ENCODE peak calls at places on chromosome 6, in seven cellular contexts. One of them, this sample, is unnamed.

GRCh38 chr6:124867126-124867525 is 95.1 kb upstream of the RNF217 start:
- DNase-seq in foreskin keratinocyte: no peak
- DNase-seq in colonic mucosa: no peak
- DNase-seq in left lung: no peak
- DNase-seq in progenitor cell of endocrine pancreas: no peak
- DNase-seq in HepG2: no peak
- DNase-seq in nephron progenitor cell: no peak
- DNase-seq in this sample: no peak

GRCh38 chr6:43355862-43356590 is 13.4 kb downstream of the ZNF318 start:
- DNase-seq in foreskin keratinocyte: peak; percentile 19
- DNase-seq in colonic mucosa: no peak
- DNase-seq in left lung: no peak
- DNase-seq in progenitor cell of endocrine pancreas: no peak
- DNase-seq in HepG2: peak; percentile 64
- DNase-seq in nephron progenitor cell: no peak
- DNase-seq in this sample: no peak

GRCh38 chr6:143059616-143060353 is 904 bp upstream of the AIG1 start:
- DNase-seq in foreskin keratinocyte: peak; percentile 97
- DNase-seq in colonic mucosa: peak; percentile 21
- DNase-seq in left lung: no peak
- DNase-seq in progenitor cell of endocrine pancreas: no peak
- DNase-seq in HepG2: peak; percentile 97
- DNase-seq in nephron progenitor cell: no peak
- DNase-seq in this sample: no peak

GRCh38 chr6:37489697-37490336 is 9.9 kb downstream of the CCDC167 start:
- DNase-seq in foreskin keratinocyte: no peak
- DNase-seq in colonic mucosa: no peak
- DNase-seq in left lung: no peak
- DNase-seq in progenitor cell of endocrine pancreas: no peak
- DNase-seq in HepG2: peak; percentile 39
- DNase-seq in nephron progenitor cell: no peak
- DNase-seq in this sample: no peak

GRCh38 chr6:169930799-169931198 is 179.4 kb downstream of the ERMARD start:
- DNase-seq in foreskin keratinocyte: no peak
- DNase-seq in colonic mucosa: no peak
- DNase-seq in left lung: no peak
- DNase-seq in progenitor cell of endocrine pancreas: no peak
- DNase-seq in HepG2: no peak
- DNase-seq in nephron progenitor cell: no peak
- DNase-seq in this sample: no peak

GRCh38 chr6:37539706-37540352 is 40.1 kb upstream of the CCDC167 start:
- DNase-seq in foreskin keratinocyte: no peak
- DNase-seq in colonic mucosa: no peak
- DNase-seq in left lung: no peak
- DNase-seq in progenitor cell of endocrine pancreas: no peak
- DNase-seq in HepG2: no peak
- DNase-seq in nephron progenitor cell: no peak
- DNase-seq in this sample: no peak

GRCh38 chr6:163529605-163530004 is 115.1 kb downstream of the QKI start:
- DNase-seq in foreskin keratinocyte: peak; percentile 92
- DNase-seq in colonic mucosa: no peak
- DNase-seq in left lung: no peak
- DNase-seq in progenitor cell of endocrine pancreas: no peak
- DNase-seq in HepG2: no peak
- DNase-seq in nephron progenitor cell: no peak
- DNase-seq in this sample: no peak

GRCh38 chr6:110874880-110875547 is 429 bp downstream of the AMD1 start:
- DNase-seq in foreskin keratinocyte: no peak
- DNase-seq in colonic mucosa: peak; percentile 53
- DNase-seq in left lung: peak; percentile 36
- DNase-seq in progenitor cell of endocrine pancreas: peak; percentile 37
- DNase-seq in HepG2: no peak
- DNase-seq in nephron progenitor cell: peak; percentile 54
- DNase-seq in this sample: no peak

GRCh38 chr6:42963855-42964605 is 3.5 kb downstream of the GNMT start:
- DNase-seq in foreskin keratinocyte: peak; percentile 38
- DNase-seq in colonic mucosa: peak; percentile 35
- DNase-seq in left lung: no peak
- DNase-seq in progenitor cell of endocrine pancreas: no peak
- DNase-seq in HepG2: peak; percentile 76
- DNase-seq in nephron progenitor cell: peak; percentile 43
- DNase-seq in this sample: peak; percentile 50

GRCh38 chr6:109389650-109390274 is 7.5 kb upstream of the CD164 start:
- DNase-seq in foreskin keratinocyte: no peak
- DNase-seq in colonic mucosa: no peak
- DNase-seq in left lung: no peak
- DNase-seq in progenitor cell of endocrine pancreas: no peak
- DNase-seq in HepG2: no peak
- DNase-seq in nephron progenitor cell: no peak
- DNase-seq in this sample: no peak

GRCh38 chr6:44800171-44800671 is 412.7 kb downstream of the CDC5L start:
- DNase-seq in foreskin keratinocyte: peak; percentile 43
- DNase-seq in colonic mucosa: no peak
- DNase-seq in left lung: no peak
- DNase-seq in progenitor cell of endocrine pancreas: no peak
- DNase-seq in HepG2: peak; percentile 18
- DNase-seq in nephron progenitor cell: no peak
- DNase-seq in this sample: no peak

GRCh38 chr6:108896111-108896661 is 48.0 kb downstream of the ARMC2 start:
- DNase-seq in foreskin keratinocyte: peak; percentile 78
- DNase-seq in colonic mucosa: no peak
- DNase-seq in left lung: no peak
- DNase-seq in progenitor cell of endocrine pancreas: no peak
- DNase-seq in HepG2: no peak
- DNase-seq in nephron progenitor cell: no peak
- DNase-seq in this sample: no peak

GRCh38 chr6:160180706-160181105 is 59.1 kb downstream of the SLC22A1 start:
- DNase-seq in foreskin keratinocyte: no peak
- DNase-seq in colonic mucosa: no peak
- DNase-seq in left lung: no peak
- DNase-seq in progenitor cell of endocrine pancreas: no peak
- DNase-seq in HepG2: no peak
- DNase-seq in nephron progenitor cell: no peak
- DNase-seq in this sample: no peak

GRCh38 chr6:162306616-162307015 is 420.9 kb downstream of the PRKN start:
- DNase-seq in foreskin keratinocyte: no peak
- DNase-seq in colonic mucosa: no peak
- DNase-seq in left lung: no peak
- DNase-seq in progenitor cell of endocrine pancreas: no peak
- DNase-seq in HepG2: no peak
- DNase-seq in nephron progenitor cell: no peak
- DNase-seq in this sample: no peak

GRCh38 chr6:14717307-14717706 is 528.6 kb upstream of the JARID2 start:
- DNase-seq in foreskin keratinocyte: no peak
- DNase-seq in colonic mucosa: no peak
- DNase-seq in left lung: no peak
- DNase-seq in progenitor cell of endocrine pancreas: no peak
- DNase-seq in HepG2: no peak
- DNase-seq in nephron progenitor cell: no peak
- DNase-seq in this sample: no peak

GRCh38 chr6:13908955-13909381 is 15.8 kb upstream of the RNF182 start:
- DNase-seq in foreskin keratinocyte: peak; percentile 55
- DNase-seq in colonic mucosa: peak; percentile 48
- DNase-seq in left lung: no peak
- DNase-seq in progenitor cell of endocrine pancreas: peak; percentile 18
- DNase-seq in HepG2: peak; percentile 55
- DNase-seq in nephron progenitor cell: peak; percentile 52
- DNase-seq in this sample: peak; percentile 35

GRCh38 chr6:3128381-3129108 is 10.0 kb downstream of the BPHL start:
- DNase-seq in foreskin keratinocyte: no peak
- DNase-seq in colonic mucosa: no peak
- DNase-seq in left lung: no peak
- DNase-seq in progenitor cell of endocrine pancreas: no peak
- DNase-seq in HepG2: no peak
- DNase-seq in nephron progenitor cell: no peak
- DNase-seq in this sample: no peak

GRCh38 chr6:54173084-54173483 is 61.8 kb downstream of the MLIP start:
- DNase-seq in foreskin keratinocyte: peak; percentile 16
- DNase-seq in colonic mucosa: no peak
- DNase-seq in left lung: no peak
- DNase-seq in progenitor cell of endocrine pancreas: no peak
- DNase-seq in HepG2: no peak
- DNase-seq in nephron progenitor cell: no peak
- DNase-seq in this sample: no peak

GRCh38 chr6:83221886-83222479 is 28.8 kb downstream of the RWDD2A start:
- DNase-seq in foreskin keratinocyte: peak; percentile 19
- DNase-seq in colonic mucosa: no peak
- DNase-seq in left lung: no peak
- DNase-seq in progenitor cell of endocrine pancreas: no peak
- DNase-seq in HepG2: peak; percentile 34
- DNase-seq in nephron progenitor cell: no peak
- DNase-seq in this sample: no peak

GRCh38 chr6:106702451-106703110 is 73.2 kb downstream of the QRSL1 start:
- DNase-seq in foreskin keratinocyte: no peak
- DNase-seq in colonic mucosa: peak; percentile 19
- DNase-seq in left lung: no peak
- DNase-seq in progenitor cell of endocrine pancreas: no peak
- DNase-seq in HepG2: peak; percentile 83
- DNase-seq in nephron progenitor cell: no peak
- DNase-seq in this sample: no peak

GRCh38 chr6:97465877-97466710 is 183.1 kb upstream of the MMS22L start:
- DNase-seq in foreskin keratinocyte: no peak
- DNase-seq in colonic mucosa: no peak
- DNase-seq in left lung: no peak
- DNase-seq in progenitor cell of endocrine pancreas: no peak
- DNase-seq in HepG2: no peak
- DNase-seq in nephron progenitor cell: peak; percentile 42
- DNase-seq in this sample: no peak

GRCh38 chr6:155270566-155271091 is 6.8 kb downstream of the CLDN20 start:
- DNase-seq in foreskin keratinocyte: no peak
- DNase-seq in colonic mucosa: no peak
- DNase-seq in left lung: no peak
- DNase-seq in progenitor cell of endocrine pancreas: no peak
- DNase-seq in HepG2: no peak
- DNase-seq in nephron progenitor cell: peak; percentile 14
- DNase-seq in this sample: no peak

GRCh38 chr6:56864171-56864616 is 90.7 kb upstream of the BEND6 start:
- DNase-seq in foreskin keratinocyte: peak; percentile 68
- DNase-seq in colonic mucosa: no peak
- DNase-seq in left lung: no peak
- DNase-seq in progenitor cell of endocrine pancreas: no peak
- DNase-seq in HepG2: no peak
- DNase-seq in nephron progenitor cell: no peak
- DNase-seq in this sample: no peak

GRCh38 chr6:154410619-154411044 is 54.0 kb upstream of the IPCEF1 start:
- DNase-seq in foreskin keratinocyte: peak; percentile 88
- DNase-seq in colonic mucosa: no peak
- DNase-seq in left lung: peak; percentile 40
- DNase-seq in progenitor cell of endocrine pancreas: no peak
- DNase-seq in HepG2: peak; percentile 48
- DNase-seq in nephron progenitor cell: peak; percentile 11
- DNase-seq in this sample: no peak

GRCh38 chr6:167648506-167649278 is 178.0 kb upstream of the AFDN start:
- DNase-seq in foreskin keratinocyte: no peak
- DNase-seq in colonic mucosa: no peak
- DNase-seq in left lung: no peak
- DNase-seq in progenitor cell of endocrine pancreas: no peak
- DNase-seq in HepG2: no peak
- DNase-seq in nephron progenitor cell: no peak
- DNase-seq in this sample: no peak

GRCh38 chr6:41462980-41463930 is 82.9 kb upstream of the FOXP4 start:
- DNase-seq in foreskin keratinocyte: no peak
- DNase-seq in colonic mucosa: peak; percentile 66
- DNase-seq in left lung: peak; percentile 64
- DNase-seq in progenitor cell of endocrine pancreas: peak; percentile 54
- DNase-seq in HepG2: peak; percentile 77
- DNase-seq in nephron progenitor cell: peak; percentile 61
- DNase-seq in this sample: no peak

GRCh38 chr6:140490086-140490485 is 1115.6 kb upstream of the CITED2 start:
- DNase-seq in foreskin keratinocyte: no peak
- DNase-seq in colonic mucosa: no peak
- DNase-seq in left lung: no peak
- DNase-seq in progenitor cell of endocrine pancreas: no peak
- DNase-seq in HepG2: no peak
- DNase-seq in nephron progenitor cell: no peak
- DNase-seq in this sample: no peak

GRCh38 chr6:43125119-43125518 is 46.0 kb upstream of the SRF start:
- DNase-seq in foreskin keratinocyte: no peak
- DNase-seq in colonic mucosa: no peak
- DNase-seq in left lung: no peak
- DNase-seq in progenitor cell of endocrine pancreas: no peak
- DNase-seq in HepG2: peak; percentile 31
- DNase-seq in nephron progenitor cell: no peak
- DNase-seq in this sample: no peak

GRCh38 chr6:75204222-75204958 is 1.5 kb downstream of the COL12A1 start:
- DNase-seq in foreskin keratinocyte: peak; percentile 85
- DNase-seq in colonic mucosa: peak; percentile 66
- DNase-seq in left lung: peak; percentile 81
- DNase-seq in progenitor cell of endocrine pancreas: peak; percentile 55
- DNase-seq in HepG2: peak; percentile 40
- DNase-seq in nephron progenitor cell: peak; percentile 73
- DNase-seq in this sample: peak; percentile 35
- TF ChIP-seq CTCF in foreskin keratinocyte: peak; percentile 94
- TF ChIP-seq CTCF in colonic mucosa: peak; percentile 46
- TF ChIP-seq CTCF in left lung: peak; percentile 51
- TF ChIP-seq CTCF in progenitor cell of endocrine pancreas: peak; percentile 84
- TF ChIP-seq CTCF in HepG2: peak; percentile 72
- TF ChIP-seq CTCF in nephron progenitor cell: peak; percentile 65
- TF ChIP-seq CTCF in this sample: peak; percentile 65

GRCh38 chr6:30719791-30720737 is at the start of gene TUBB:
- DNase-seq in foreskin keratinocyte: peak; percentile 97
- DNase-seq in colonic mucosa: peak; percentile 97
- DNase-seq in left lung: peak; percentile 97
- DNase-seq in progenitor cell of endocrine pancreas: peak; percentile 91
- DNase-seq in HepG2: peak; percentile 99
- DNase-seq in nephron progenitor cell: peak; percentile 96
- DNase-seq in this sample: peak; percentile 44
- TF ChIP-seq CTCF in foreskin keratinocyte: no peak
- TF ChIP-seq CTCF in colonic mucosa: no peak
- TF ChIP-seq CTCF in left lung: no peak
- TF ChIP-seq CTCF in progenitor cell of endocrine pancreas: peak; percentile 29
- TF ChIP-seq CTCF in HepG2: no peak
- TF ChIP-seq CTCF in nephron progenitor cell: no peak
- TF ChIP-seq CTCF in this sample: no peak

GRCh38 chr6:121794630-121795029 is 359.2 kb downstream of the GJA1 start:
- DNase-seq in foreskin keratinocyte: peak; percentile 86
- DNase-seq in colonic mucosa: no peak
- DNase-seq in left lung: peak; percentile 35
- DNase-seq in progenitor cell of endocrine pancreas: no peak
- DNase-seq in HepG2: no peak
- DNase-seq in nephron progenitor cell: no peak
- DNase-seq in this sample: no peak

GRCh38 chr6:121791396-121792315 is 356.2 kb downstream of the GJA1 start:
- DNase-seq in foreskin keratinocyte: no peak
- DNase-seq in colonic mucosa: no peak
- DNase-seq in left lung: no peak
- DNase-seq in progenitor cell of endocrine pancreas: no peak
- DNase-seq in HepG2: no peak
- DNase-seq in nephron progenitor cell: no peak
- DNase-seq in this sample: no peak
- TF ChIP-seq CTCF in foreskin keratinocyte: peak; percentile 10
- TF ChIP-seq CTCF in colonic mucosa: no peak
- TF ChIP-seq CTCF in left lung: no peak
- TF ChIP-seq CTCF in progenitor cell of endocrine pancreas: no peak
- TF ChIP-seq CTCF in HepG2: no peak
- TF ChIP-seq CTCF in nephron progenitor cell: no peak
- TF ChIP-seq CTCF in this sample: no peak

GRCh38 chr6:145694083-145694737 is 41.1 kb downstream of the EPM2A start:
- DNase-seq in foreskin keratinocyte: no peak
- DNase-seq in colonic mucosa: no peak
- DNase-seq in left lung: no peak
- DNase-seq in progenitor cell of endocrine pancreas: no peak
- DNase-seq in HepG2: no peak
- DNase-seq in nephron progenitor cell: no peak
- DNase-seq in this sample: no peak
- TF ChIP-seq CTCF in foreskin keratinocyte: no peak
- TF ChIP-seq CTCF in colonic mucosa: no peak
- TF ChIP-seq CTCF in left lung: no peak
- TF ChIP-seq CTCF in progenitor cell of endocrine pancreas: no peak
- TF ChIP-seq CTCF in HepG2: no peak
- TF ChIP-seq CTCF in nephron progenitor cell: no peak
- TF ChIP-seq CTCF in this sample: no peak

This sample was measured in D721Med.